ENCODE peak calls at places on chromosomes 3 and 15, in six cellular contexts. Y is IMR-90, I is kidney, N is left ventricle myocardium inferior, X is lower lobe of right lung, S is GM23338. Q is an unnamed sample.

GRCh38 chr15:69881760-69882159 is 216.0 kb downstream of the TLE3 start:
- DNase-seq in Y (no peak), I (no peak), N (no peak), X (no peak), S (no peak), Q (no peak)

GRCh38 chr3:121152573-121152972 is 244.6 kb downstream of the STXBP5L start:
- DNase-seq in Y (no peak), I (no peak), N (no peak), X (no peak), S (peak), Q (no peak)

GRCh38 chr3:99485286-99485685 is 153.1 kb upstream of the COL8A1 start:
- DNase-seq in Y (no peak), I (no peak), N (no peak), X (no peak), S (no peak), Q (no peak)

GRCh38 chr15:57521503-57521902 is 70.2 kb upstream of the MYZAP start:
- DNase-seq in Y (no peak), I (no peak), N (no peak), X (no peak), S (no peak), Q (no peak)

GRCh38 chr15:85559530-85559929 is 179.1 kb downstream of the AKAP13 start:
- DNase-seq in Y (no peak), I (no peak), N (no peak), X (no peak), S (peak), Q (no peak)

GRCh38 chr15:57554063-57554820 is 37.5 kb upstream of the MYZAP start:
- DNase-seq in Y (no peak), I (no peak), N (no peak), X (no peak), S (no peak), Q (peak)

GRCh38 chr3:191762323-191762960 is 301.5 kb downstream of the PYDC2 start:
- DNase-seq in Y (no peak), I (no peak), N (no peak), X (no peak), S (peak), Q (peak)

GRCh38 chr3:128679338-128679737 is 28.7 kb upstream of the RPN1 start:
- DNase-seq in Y (no peak), I (no peak), N (no peak), X (no peak), S (no peak), Q (no peak)

GRCh38 chr3:175335229-175335628 is 476.1 kb downstream of the NAALADL2 start:
- DNase-seq in Y (peak), I (no peak), N (no peak), X (no peak), S (no peak), Q (no peak)

GRCh38 chr3:62667714-62668113 is 207.5 kb downstream of the CADPS start:
- DNase-seq in Y (no peak), I (no peak), N (no peak), X (no peak), S (peak), Q (no peak)

GRCh38 chr3:128367726-128368125 is 99.0 kb downstream of the DNAJB8 start:
- DNase-seq in Y (peak), I (peak), N (no peak), X (no peak), S (peak), Q (no peak)

GRCh38 chr3:62149962-62150361 is 223.4 kb downstream of the FEZF2 start:
- DNase-seq in Y (peak), I (no peak), N (no peak), X (no peak), S (no peak), Q (peak)

GRCh38 chr3:138944842-138945645 is 1.9 kb downstream of the FOXL2 start:
- DNase-seq in Y (no peak), I (peak), N (no peak), X (no peak), S (peak), Q (no peak)

GRCh38 chr3:40741729-40742128 is 217.0 kb downstream of the ZNF621 start:
- DNase-seq in Y (peak), I (no peak), N (no peak), X (no peak), S (no peak), Q (no peak)

GRCh38 chr15:39165026-39165706 is 415.7 kb upstream of the THBS1 start:
- DNase-seq in Y (peak), I (no peak), N (no peak), X (no peak), S (no peak), Q (peak)

GRCh38 chr3:120094776-120095225 is 554 bp upstream of the GSK3B start:
- DNase-seq in Y (peak), I (peak), N (peak), X (peak), S (peak), Q (peak)

GRCh38 chr15:45387379-45388007 is 9.1 kb upstream of the GATM start:
- DNase-seq in Y (no peak), I (no peak), N (no peak), X (no peak), S (no peak), Q (no peak)

GRCh38 chr15:70704166-70704565 is 59.2 kb downstream of the UACA start:
- DNase-seq in Y (no peak), I (no peak), N (no peak), X (no peak), S (no peak), Q (no peak)

GRCh38 chr3:101673953-101674352 is 3.0 kb downstream of the ZBTB11 start:
- DNase-seq in Y (no peak), I (no peak), N (no peak), X (no peak), S (no peak), Q (no peak)

GRCh38 chr3:44648564-44649229 is at the start of gene ZNF35:
- DNase-seq in Y (peak), I (peak), N (peak), X (peak), S (peak), Q (peak)

GRCh38 chr15:101441706-101442105 is 47.8 kb downstream of the PCSK6 start:
- DNase-seq in Y (no peak), I (no peak), N (no peak), X (no peak), S (no peak), Q (peak)

GRCh38 chr3:37668431-37668830 is 193.2 kb upstream of the CTDSPL start:
- DNase-seq in Y (no peak), I (no peak), N (no peak), X (no peak), S (no peak), Q (peak)

GRCh38 chr3:4981160-4981687 is 2.0 kb downstream of the BHLHE40 start:
- DNase-seq in Y (peak), I (no peak), N (no peak), X (no peak), S (no peak), Q (peak)

GRCh38 chr3:116281313-116282143 is 163.8 kb downstream of the LSAMP start:
- DNase-seq in Y (no peak), I (no peak), N (no peak), X (no peak), S (no peak), Q (no peak)

GRCh38 chr15:62856466-62857246 is 185.9 kb upstream of the TPM1 start:
- DNase-seq in Y (no peak), I (no peak), N (no peak), X (no peak), S (no peak), Q (no peak)

GRCh38 chr3:52649461-52650210 is 36.1 kb downstream of the PBRM1 start:
- DNase-seq in Y (peak), I (no peak), N (no peak), X (no peak), S (no peak), Q (peak)

GRCh38 chr15:96107922-96108321 is 222.6 kb upstream of the NR2F2 start:
- DNase-seq in Y (peak), I (no peak), N (no peak), X (no peak), S (no peak), Q (peak)

GRCh38 chr15:63555520-63555919 is 41.7 kb upstream of the FBXL22 start:
- DNase-seq in Y (no peak), I (no peak), N (no peak), X (no peak), S (no peak), Q (no peak)

GRCh38 chr15:41559489-41560177 is 621 bp downstream of the TYRO3 start:
- DNase-seq in Y (no peak), I (peak), N (no peak), X (no peak), S (no peak), Q (no peak)

GRCh38 chr15:70672081-70672480 is 91.3 kb downstream of the UACA start:
- DNase-seq in Y (no peak), I (no peak), N (no peak), X (no peak), S (no peak), Q (no peak)

GRCh38 chr3:152126260-152126659 is 142.5 kb upstream of the MBNL1 start:
- DNase-seq in Y (peak), I (no peak), N (no peak), X (no peak), S (no peak), Q (peak)

GRCh38 chr3:130968231-130968630 is 58.4 kb downstream of the ASTE1 start:
- DNase-seq in Y (peak), I (no peak), N (no peak), X (no peak), S (no peak), Q (peak)

GRCh38 chr3:20528180-20528579 is 342.2 kb upstream of the SGO1 start:
- DNase-seq in Y (no peak), I (no peak), N (no peak), X (no peak), S (no peak), Q (no peak)

GRCh38 chr3:127690823-127691452 is 18.2 kb downstream of the ABTB1 start:
- DNase-seq in Y (peak), I (peak), N (peak), X (peak), S (peak), Q (peak)

GRCh38 chr3:125057186-125057850 is 1.5 kb upstream of the HEG1 start:
- DNase-seq in Y (peak), I (no peak), N (no peak), X (no peak), S (no peak), Q (peak)

GRCh38 chr15:100788731-100789105 is 90.9 kb upstream of the ALDH1A3 start:
- DNase-seq in Y (no peak), I (no peak), N (no peak), X (no peak), S (no peak), Q (no peak)

GRCh38 chr3:65344846-65345245 is 657.0 kb upstream of the ADAMTS9 start:
- DNase-seq in Y (no peak), I (no peak), N (no peak), X (no peak), S (no peak), Q (no peak)

GRCh38 chr3:194439915-194440550 is 41.0 kb upstream of the GP5 start:
- DNase-seq in Y (no peak), I (no peak), N (no peak), X (no peak), S (no peak), Q (no peak)

GRCh38 chr15:64681424-64682024 is 93.9 kb downstream of the RBPMS2 start:
- DNase-seq in Y (peak), I (no peak), N (no peak), X (no peak), S (peak), Q (peak)

DNA sequence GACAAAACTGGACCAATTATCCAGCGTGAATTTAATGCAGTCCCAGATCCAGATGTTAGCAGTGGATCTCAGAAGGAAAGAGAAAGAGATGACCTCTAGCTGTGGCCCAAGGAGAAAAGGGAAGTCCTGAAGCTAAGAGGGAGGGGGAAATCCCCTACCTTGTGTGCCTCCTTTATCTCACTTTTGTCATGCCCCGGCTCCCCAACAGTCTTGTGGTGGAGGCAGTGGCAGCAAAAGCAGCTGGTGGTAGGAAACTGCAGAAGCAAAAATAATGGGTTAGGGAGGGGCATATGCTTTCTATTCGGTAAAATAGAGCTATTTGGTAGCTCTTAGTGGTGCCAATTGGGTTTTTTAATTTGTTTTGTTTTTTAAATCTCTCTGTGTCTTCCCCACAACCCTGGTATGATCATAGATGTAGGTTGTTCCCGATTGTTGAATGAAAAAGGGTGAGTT is 56.5 kb downstream of the MCTP2 start:
- DNase-seq in Y (no peak), I (no peak), N (no peak), X (no peak), S (peak), Q (no peak)
- TF ChIP-seq CTCF in Y (no peak), I (no peak), N (no peak), X (no peak), S (no peak), Q (no peak)

GRCh38 chr15:68602484-68603240 is 23.9 kb downstream of the CORO2B start:
- DNase-seq in Y (no peak), I (no peak), N (no peak), X (no peak), S (no peak), Q (no peak)
- H3K4me3 ChIP-seq in Y (no peak), I (no peak), N (no peak), X (no peak), S (no peak), Q (no peak)

GRCh38 chr3:150239764-150240163 is 168.3 kb upstream of the TSC22D2 start:
- DNase-seq in Y (no peak), I (no peak), N (no peak), X (no peak), S (no peak), Q (no peak)

GRCh38 chr3:150238043-150238802 is 169.9 kb upstream of the TSC22D2 start:
- DNase-seq in Y (no peak), I (no peak), N (no peak), X (no peak), S (no peak), Q (no peak)

GRCh38 chr3:150237490-150237889 is 170.6 kb upstream of the TSC22D2 start:
- DNase-seq in Y (peak), I (no peak), N (no peak), X (no peak), S (no peak), Q (peak)

GRCh38 chr3:150240891-150241290 is 167.2 kb upstream of the TSC22D2 start:
- DNase-seq in Y (no peak), I (no peak), N (no peak), X (no peak), S (peak), Q (no peak)

GRCh38 chr3:150238995-150239612 is 169.0 kb upstream of the TSC22D2 start:
- DNase-seq in Y (no peak), I (no peak), N (no peak), X (no peak), S (peak), Q (no peak)
- TF ChIP-seq CTCF in Y (peak), I (peak), N (peak), X (peak), S (peak), Q (no peak)

DNA sequence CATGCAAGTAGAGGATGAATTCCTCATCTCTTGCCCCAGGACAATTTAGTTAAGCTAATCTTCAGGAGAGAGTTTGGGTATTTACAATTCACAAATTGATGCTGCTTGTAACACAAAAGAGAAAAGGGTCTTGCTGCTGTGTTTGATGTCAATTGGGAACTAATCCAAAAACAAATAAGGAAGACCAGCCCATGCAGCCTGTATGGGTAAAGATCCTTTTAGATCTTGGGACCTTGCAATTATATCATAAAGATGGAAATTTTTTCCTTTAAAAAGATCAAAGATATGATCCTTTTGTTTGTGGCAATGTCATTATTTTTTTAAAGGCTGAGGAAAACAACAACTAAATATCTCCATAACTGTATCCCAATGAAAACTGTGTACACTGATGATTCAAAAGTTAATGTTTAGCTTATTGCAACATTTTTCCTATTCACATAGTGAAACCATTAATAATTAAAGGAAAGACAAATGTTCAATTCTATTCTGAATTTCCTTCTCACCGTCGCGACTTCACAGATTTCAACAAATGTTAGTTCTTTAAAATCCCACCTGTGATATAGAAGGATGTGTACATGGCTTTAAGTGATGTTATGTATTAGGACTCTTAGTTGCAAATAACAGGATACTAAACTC is 40.2 kb downstream of the TMEM212 start:
- DNase-seq in Y (no peak), I (no peak), N (no peak), X (no peak), S (no peak), Q (no peak)
- H3K4me3 ChIP-seq in Y (no peak), I (peak), N (no peak), X (no peak), S (no peak), Q (no peak)

DNA sequence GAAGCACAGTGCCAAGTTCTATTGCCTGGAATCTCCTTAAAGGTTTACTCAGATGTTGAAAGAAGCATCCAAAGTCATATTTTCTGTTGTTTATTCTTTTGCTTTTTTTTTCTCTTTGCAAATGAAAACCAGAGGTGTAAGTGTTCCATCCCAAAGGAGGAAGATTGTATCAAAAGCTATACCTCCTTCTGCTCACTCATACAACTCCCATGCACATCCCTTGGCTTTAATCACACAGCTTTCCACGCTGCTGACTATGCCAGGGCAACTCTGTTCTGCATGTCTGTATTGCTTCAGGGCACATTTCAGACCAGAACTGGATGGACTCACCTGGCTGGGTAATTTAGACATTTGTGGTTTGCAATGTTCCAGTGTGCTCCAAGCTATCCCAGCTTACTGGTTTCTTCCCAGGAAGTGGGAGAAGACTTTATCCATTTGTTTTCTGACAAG is 399.6 kb upstream of the TBL1XR1 start:
- DNase-seq in Y (no peak), I (no peak), N (no peak), X (no peak), S (no peak), Q (peak)
- TF ChIP-seq CTCF in Y (no peak), I (no peak), N (no peak), X (no peak), S (no peak), Q (no peak)

GRCh38 chr15:83092309-83092976 is 15.0 kb upstream of the TM6SF1 start:
- DNase-seq in Y (peak), I (no peak), N (no peak), X (peak), S (no peak), Q (peak)
- H3K4me3 ChIP-seq in Y (no peak), I (no peak), N (no peak), X (no peak), S (no peak), Q (no peak)

GRCh38 chr15:47374222-47374621 is 343.1 kb upstream of the SEMA6D start:
- DNase-seq in Y (peak), I (no peak), N (no peak), X (no peak), S (peak), Q (peak)
- TF ChIP-seq CTCF in Y (peak), I (no peak), N (peak), X (no peak), S (peak), Q (peak)

DNA sequence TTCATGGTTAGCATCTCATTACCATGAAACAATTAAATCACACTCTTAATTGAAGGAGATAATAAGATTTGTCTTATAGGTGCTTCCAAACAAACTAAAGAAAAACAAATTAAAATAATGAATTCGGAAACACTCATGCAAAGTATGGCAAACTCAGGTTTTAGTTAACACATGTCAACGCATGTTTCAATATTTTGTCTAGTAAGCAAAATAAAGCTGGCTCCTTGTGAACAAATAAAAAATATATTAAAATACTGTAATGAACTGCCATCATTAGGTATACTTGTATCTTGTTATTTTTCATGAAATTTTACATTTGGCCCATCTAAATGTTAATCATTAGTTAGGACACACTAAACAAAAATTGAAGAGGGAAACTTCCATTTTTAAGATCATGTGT is 519.2 kb downstream of the MECOM start:
- DNase-seq in Y (no peak), I (no peak), N (no peak), X (no peak), S (no peak), Q (peak)
- H3K4me3 ChIP-seq in Y (no peak), I (peak), N (peak), X (peak), S (no peak), Q (peak)

DNA sequence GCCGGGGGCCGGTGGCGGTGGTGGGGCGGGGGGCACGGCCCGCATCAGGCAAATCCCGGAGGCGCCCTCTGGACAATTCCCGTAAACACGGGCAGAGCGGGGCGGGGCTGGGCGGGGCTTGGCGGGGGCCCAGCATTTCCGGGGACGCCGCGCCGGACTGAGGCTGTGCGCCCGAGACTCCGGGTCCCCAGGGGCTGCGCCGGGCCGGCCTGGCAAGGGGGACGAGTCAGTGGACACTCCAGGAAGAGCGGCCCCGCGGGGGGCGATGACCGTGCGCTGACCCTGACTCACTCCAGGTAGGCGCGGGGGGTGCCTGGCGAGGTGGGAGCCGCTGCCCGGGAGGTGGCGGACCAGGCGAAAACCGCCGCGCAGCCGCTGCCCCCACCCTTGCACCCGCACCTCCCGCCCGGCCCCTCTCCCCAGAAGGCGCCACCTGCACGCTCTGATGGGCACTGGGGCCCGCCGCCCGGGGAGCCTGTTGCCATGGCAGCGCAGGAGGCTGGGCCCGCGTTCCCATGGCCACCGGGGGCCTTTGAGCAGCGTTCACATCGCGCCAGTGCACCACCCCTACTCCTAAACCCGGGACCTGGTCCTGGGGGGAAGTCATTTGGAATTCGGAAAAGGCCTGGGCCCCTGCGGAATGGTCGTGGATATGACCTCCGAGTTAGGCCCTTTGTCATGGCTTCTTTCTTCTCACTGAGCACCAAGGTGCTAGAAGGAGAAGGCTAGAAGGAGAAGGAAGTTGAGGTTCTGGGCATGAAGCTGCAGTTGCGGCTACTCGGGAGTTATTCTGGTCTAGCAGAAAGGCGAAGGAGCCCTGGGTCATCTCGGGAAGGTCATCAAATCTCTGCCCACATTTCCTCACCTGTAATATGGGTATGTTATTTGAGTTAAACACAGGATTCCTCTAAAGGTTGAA is 16.1 kb upstream of the SEMA4B start:
- DNase-seq in Y (no peak), I (peak), N (peak), X (peak), S (peak), Q (no peak)
- TF ChIP-seq CTCF in Y (no peak), I (no peak), N (no peak), X (peak), S (no peak), Q (no peak)

Q was measured in fibroblast of the aortic adventitia.